ENCODE peak calls at places on chromosomes 4 and X, in four cellular contexts. One of them, this sample, is unnamed.

GRCh38 chr4:121252224-121252806 is 88.2 kb upstream of the TNIP3 start:
- DNase-seq in WTC11: peak; percentile 73
- DNase-seq in HepG2: peak; percentile 51
- DNase-seq in K562: peak; percentile 74
- DNase-seq in this sample: no peak

GRCh38 chr4:142407569-142407968 is 438.5 kb downstream of the INPP4B start:
- DNase-seq in HepG2: no peak
- DNase-seq in WTC11: no peak
- DNase-seq in K562: no peak
- DNase-seq in this sample: no peak

GRCh38 chrX:9207142-9207541 is 173.2 kb upstream of the FAM9B start:
- DNase-seq in HepG2: no peak
- DNase-seq in K562: no peak
- DNase-seq in WTC11: no peak
- DNase-seq in this sample: no peak

GRCh38 chrX:26295425-26295824 is 79.5 kb downstream of the MAGEB5 start:
- DNase-seq in K562: no peak
- DNase-seq in HepG2: no peak
- DNase-seq in WTC11: no peak
- DNase-seq in this sample: no peak

GRCh38 chr4:13329963-13330362 is 154.2 kb downstream of the RAB28 start:
- DNase-seq in WTC11: no peak
- DNase-seq in HepG2: no peak
- DNase-seq in K562: no peak
- DNase-seq in this sample: peak; percentile 11

GRCh38 chr4:48340276-48340904 is 939 bp upstream of the SLAIN2 start:
- DNase-seq in K562: peak; percentile 69
- DNase-seq in HepG2: no peak
- DNase-seq in WTC11: no peak
- DNase-seq in this sample: no peak

GRCh38 chrX:40158036-40158706 is 60.4 kb upstream of the BCOR start:
- DNase-seq in HepG2: no peak
- DNase-seq in K562: no peak
- DNase-seq in WTC11: peak; percentile 54
- DNase-seq in this sample: no peak

GRCh38 chr4:7430368-7430964 is 4.3 kb downstream of the PSAPL1 start:
- DNase-seq in K562: no peak
- DNase-seq in HepG2: no peak
- DNase-seq in WTC11: peak; percentile 63
- DNase-seq in this sample: no peak

GRCh38 chrX:109536439-109537323 is at the start of gene NXT2:
- DNase-seq in HepG2: peak; percentile 83
- DNase-seq in K562: peak; percentile 94
- DNase-seq in WTC11: peak; percentile 83
- DNase-seq in this sample: peak; percentile 73

GRCh38 chr4:171985129-171985528 is 171.9 kb downstream of the GALNTL6 start:
- DNase-seq in K562: no peak
- DNase-seq in HepG2: no peak
- DNase-seq in WTC11: no peak
- DNase-seq in this sample: no peak

GRCh38 chr4:152385551-152385950 is 150.3 kb downstream of the FBXW7 start:
- DNase-seq in WTC11: no peak
- DNase-seq in HepG2: no peak
- DNase-seq in K562: no peak
- DNase-seq in this sample: no peak

GRCh38 chr4:183297675-183298074 is 22.4 kb downstream of the CLDN22 start:
- DNase-seq in WTC11: no peak
- DNase-seq in HepG2: no peak
- DNase-seq in K562: no peak
- DNase-seq in this sample: no peak

GRCh38 chrX:156002517-156002916 is 5.0 kb downstream of the IL9R start:
- DNase-seq in WTC11: no peak
- DNase-seq in HepG2: no peak
- DNase-seq in K562: peak; percentile 77
- DNase-seq in this sample: no peak

GRCh38 chrX:133726211-133726630 is 259.2 kb downstream of the GPC3 start:
- DNase-seq in HepG2: peak; percentile 27
- DNase-seq in WTC11: no peak
- DNase-seq in K562: no peak
- DNase-seq in this sample: no peak

GRCh38 chr4:68271851-68272756 is 26.6 kb upstream of the TMPRSS11B start:
- DNase-seq in K562: peak; percentile 57
- DNase-seq in WTC11: peak; percentile 32
- DNase-seq in HepG2: peak; percentile 56
- DNase-seq in this sample: no peak

GRCh38 chr4:184401397-184402171 is 72.8 kb downstream of the IRF2 start:
- DNase-seq in WTC11: peak; percentile 25
- DNase-seq in K562: no peak
- DNase-seq in HepG2: no peak
- DNase-seq in this sample: no peak

GRCh38 chrX:10098235-10098819 is 58.4 kb upstream of the CLCN4 start:
- DNase-seq in WTC11: no peak
- DNase-seq in K562: no peak
- DNase-seq in HepG2: no peak
- DNase-seq in this sample: peak; percentile 51

GRCh38 chr4:55378617-55379467 is 16.9 kb upstream of the TMEM165 start:
- DNase-seq in K562: no peak
- DNase-seq in HepG2: no peak
- DNase-seq in WTC11: no peak
- DNase-seq in this sample: no peak

GRCh38 chrX:101642086-101642485 is 17.6 kb downstream of the ARMCX2 start:
- DNase-seq in K562: no peak
- DNase-seq in WTC11: no peak
- DNase-seq in HepG2: no peak
- DNase-seq in this sample: no peak

GRCh38 chrX:119655125-119655524 is 37.8 kb downstream of the SEPTIN6 start:
- DNase-seq in K562: peak; percentile 43
- DNase-seq in WTC11: no peak
- DNase-seq in HepG2: no peak
- DNase-seq in this sample: no peak

GRCh38 chrX:46690818-46691217 is 68.1 kb downstream of the SLC9A7 start:
- DNase-seq in WTC11: no peak
- DNase-seq in HepG2: no peak
- DNase-seq in K562: no peak
- DNase-seq in this sample: no peak

GRCh38 chrX:8731579-8732395 is at the start of gene ANOS1:
- DNase-seq in WTC11: peak; percentile 78
- DNase-seq in K562: no peak
- DNase-seq in HepG2: no peak
- DNase-seq in this sample: no peak

GRCh38 chr4:16226816-16227461 is 668 bp upstream of the TAPT1 start:
- DNase-seq in HepG2: peak; percentile 35
- DNase-seq in WTC11: peak; percentile 65
- DNase-seq in K562: peak; percentile 67
- DNase-seq in this sample: no peak

GRCh38 chr4:1960170-1960825 is 48.5 kb downstream of the NELFA start:
- DNase-seq in WTC11: no peak
- DNase-seq in K562: no peak
- DNase-seq in HepG2: no peak
- DNase-seq in this sample: no peak

GRCh38 chr4:67571975-67572374 is 13.4 kb downstream of the STAP1 start:
- DNase-seq in HepG2: no peak
- DNase-seq in K562: peak; percentile 52
- DNase-seq in WTC11: no peak
- DNase-seq in this sample: no peak

GRCh38 chrX:134601240-134601639 is 57.0 kb downstream of the PLAC1 start:
- DNase-seq in K562: no peak
- DNase-seq in HepG2: no peak
- DNase-seq in WTC11: no peak
- DNase-seq in this sample: no peak

GRCh38 chrX:39813631-39814246 is 284.0 kb downstream of the BCOR start:
- DNase-seq in K562: no peak
- DNase-seq in HepG2: no peak
- DNase-seq in WTC11: no peak
- DNase-seq in this sample: no peak

DNA sequence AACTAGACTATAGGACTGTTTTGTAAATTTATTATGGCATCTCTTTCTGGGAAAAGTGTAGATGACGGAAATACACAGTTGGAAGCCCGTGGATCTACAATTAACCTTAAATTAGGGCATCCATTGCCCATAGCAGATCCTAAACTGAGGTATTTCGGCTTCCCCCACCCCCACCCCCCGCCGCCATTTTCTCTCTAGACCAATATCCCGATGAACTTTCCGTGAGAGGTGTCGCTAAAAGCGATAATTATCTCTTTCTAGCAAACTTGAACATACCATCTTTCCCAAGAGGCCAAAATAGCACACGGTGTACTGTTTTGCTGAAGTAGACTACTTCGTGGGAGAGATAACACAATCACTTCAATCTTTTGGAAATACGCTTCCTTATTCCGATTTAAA is 584 bp downstream of the KLHL15 start:
- DNase-seq in K562: peak; percentile 52
- DNase-seq in WTC11: no peak
- DNase-seq in HepG2: no peak
- DNase-seq in this sample: no peak
- TF ChIP-seq CREM in K562: no peak
- TF ChIP-seq CREM in WTC11: no peak
- TF ChIP-seq CREM in HepG2: no peak
- TF ChIP-seq CREM in this sample: no peak

GRCh38 chrX:116010939-116011338 is 159.6 kb upstream of the AGTR2 start:
- DNase-seq in WTC11: no peak
- DNase-seq in HepG2: no peak
- DNase-seq in K562: no peak
- DNase-seq in this sample: no peak

GRCh38 chrX:116009348-116009747 is 161.2 kb upstream of the AGTR2 start:
- DNase-seq in WTC11: no peak
- DNase-seq in K562: no peak
- DNase-seq in HepG2: no peak
- DNase-seq in this sample: no peak

DNA sequence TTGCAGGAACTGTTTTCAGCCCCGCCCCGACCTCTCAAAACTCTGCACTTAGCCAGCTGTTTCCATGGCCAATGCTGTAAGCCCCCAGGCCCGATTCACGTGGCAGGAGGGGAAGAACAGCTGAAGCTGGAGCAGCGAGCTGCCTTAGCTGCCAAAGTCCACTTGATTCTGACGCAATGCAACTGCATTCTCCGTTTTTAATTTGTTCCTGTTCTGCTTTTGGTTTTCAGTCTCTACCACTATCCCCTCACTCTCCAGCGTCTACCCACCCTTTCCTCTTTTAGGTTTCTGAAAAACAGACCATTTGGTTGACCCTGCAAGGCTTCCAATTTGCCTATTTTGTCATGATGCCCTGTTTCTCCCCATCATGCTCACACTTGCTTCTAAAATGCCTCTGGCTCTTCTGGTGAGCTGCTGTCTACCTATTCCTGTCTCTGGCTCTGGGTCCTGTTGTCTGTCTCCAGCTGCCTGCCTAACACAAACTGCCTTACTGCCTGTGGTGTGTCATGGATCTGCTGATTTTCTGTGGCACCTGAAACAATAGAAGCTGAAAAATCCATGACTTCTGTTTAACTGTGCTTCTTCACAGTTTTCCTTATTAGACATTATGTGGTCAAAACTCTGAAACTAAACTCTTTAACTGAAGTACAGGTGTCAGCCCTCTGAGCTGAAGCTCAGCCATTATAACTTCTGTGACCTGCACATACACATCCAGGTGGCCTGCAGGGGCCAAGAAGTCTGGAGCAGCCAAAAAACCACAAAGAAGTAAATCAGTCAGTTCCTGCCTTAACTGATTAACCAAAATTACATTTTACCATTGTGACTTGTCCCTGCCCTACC is 160.5 kb upstream of the AGTR2 start:
- DNase-seq in K562: no peak
- DNase-seq in WTC11: peak; percentile 30
- DNase-seq in HepG2: peak; percentile 1
- DNase-seq in this sample: peak; percentile 36
- TF ChIP-seq CREM in K562: no peak
- TF ChIP-seq CREM in WTC11: no peak
- TF ChIP-seq CREM in HepG2: no peak
- TF ChIP-seq CREM in this sample: peak; percentile 72

GRCh38 chr4:138706206-138706605 is 309.4 kb upstream of the NOCT start:
- DNase-seq in HepG2: no peak
- DNase-seq in K562: no peak
- DNase-seq in WTC11: no peak
- DNase-seq in this sample: no peak
- TF ChIP-seq CREM in HepG2: no peak
- TF ChIP-seq CREM in K562: no peak
- TF ChIP-seq CREM in WTC11: no peak
- TF ChIP-seq CREM in this sample: no peak

DNA sequence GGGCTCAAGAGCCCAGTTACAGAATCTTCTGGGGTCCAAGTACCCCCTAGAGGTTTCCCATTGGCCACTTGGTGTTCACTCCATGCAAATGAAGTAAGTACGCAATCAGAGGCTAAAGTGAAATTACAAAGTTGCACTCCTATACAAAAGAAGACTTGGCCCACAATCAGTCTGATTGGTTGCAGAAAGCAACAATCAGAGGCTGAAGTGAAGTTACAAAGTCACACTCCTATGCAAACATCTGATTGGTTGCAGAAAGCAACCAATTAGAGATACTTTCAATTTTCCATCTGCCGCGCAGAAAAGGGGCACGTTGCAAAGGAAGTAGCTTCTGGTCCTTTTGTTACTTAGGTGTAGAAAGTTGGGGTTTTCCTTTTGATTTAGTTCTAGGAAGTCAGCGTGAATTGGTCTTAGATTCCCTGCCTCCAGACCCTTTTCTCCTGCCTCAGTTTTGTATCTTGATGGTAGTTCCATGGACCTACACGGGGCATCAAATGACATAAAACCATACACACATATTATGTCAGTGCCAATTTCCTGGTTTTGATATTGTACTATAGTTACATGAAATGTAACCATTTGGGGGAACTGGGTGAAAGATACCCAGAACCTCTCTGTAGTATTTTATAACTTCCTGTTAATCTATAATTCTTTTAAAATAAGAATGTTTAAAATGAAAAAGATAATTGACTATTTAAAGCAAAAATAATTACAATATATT is 12.4 kb upstream of the PIN4 start:
- DNase-seq in K562: peak; percentile 16
- DNase-seq in WTC11: no peak
- DNase-seq in HepG2: no peak
- DNase-seq in this sample: no peak
- TF ChIP-seq CREM in K562: no peak
- TF ChIP-seq CREM in WTC11: no peak
- TF ChIP-seq CREM in HepG2: no peak
- TF ChIP-seq CREM in this sample: no peak

GRCh38 chrX:74248889-74249288 is 55.1 kb upstream of the ZCCHC13 start:
- DNase-seq in HepG2: no peak
- DNase-seq in WTC11: peak; percentile 29
- DNase-seq in K562: peak; percentile 5
- DNase-seq in this sample: no peak
- TF ChIP-seq CREM in HepG2: no peak
- TF ChIP-seq CREM in WTC11: no peak
- TF ChIP-seq CREM in K562: no peak
- TF ChIP-seq CREM in this sample: no peak